ENCODE peak calls at places on chromosomes 3 and 15, in four cellular contexts. One of them, this sample, is unnamed.

GRCh38 chr3:127624074-127624473 is 4.9 kb upstream of the PODXL2 start:
- DNase-seq in bronchial epithelial cell: no peak
- DNase-seq in choroid plexus epithelial cell: no peak
- DNase-seq in cardiac muscle cell: no peak
- DNase-seq in this sample: no peak

GRCh38 chr15:98654790-98655360 is 6.5 kb downstream of the IGF1R start:
- DNase-seq in cardiac muscle cell: no peak
- DNase-seq in bronchial epithelial cell: no peak
- DNase-seq in choroid plexus epithelial cell: no peak
- DNase-seq in this sample: no peak

GRCh38 chr3:70120360-70120966 is 120.9 kb downstream of the SAMMSON start:
- DNase-seq in choroid plexus epithelial cell: peak
- DNase-seq in bronchial epithelial cell: peak
- DNase-seq in cardiac muscle cell: peak
- DNase-seq in this sample: peak

GRCh38 chr15:79539426-79539825 is 107.3 kb downstream of the MINAR1 start:
- DNase-seq in choroid plexus epithelial cell: no peak
- DNase-seq in bronchial epithelial cell: peak
- DNase-seq in cardiac muscle cell: no peak
- DNase-seq in this sample: no peak

GRCh38 chr15:55256281-55257013 is 33.2 kb downstream of the RAB27A start:
- DNase-seq in bronchial epithelial cell: peak
- DNase-seq in choroid plexus epithelial cell: peak
- DNase-seq in cardiac muscle cell: no peak
- DNase-seq in this sample: no peak

GRCh38 chr3:192444791-192445106 is 282.6 kb downstream of the FGF12 start:
- DNase-seq in choroid plexus epithelial cell: no peak
- DNase-seq in cardiac muscle cell: no peak
- DNase-seq in bronchial epithelial cell: no peak
- DNase-seq in this sample: no peak

GRCh38 chr15:85706779-85707518 is 87.8 kb downstream of the KLHL25 start:
- DNase-seq in cardiac muscle cell: peak
- DNase-seq in choroid plexus epithelial cell: peak
- DNase-seq in bronchial epithelial cell: no peak
- DNase-seq in this sample: no peak

GRCh38 chr3:67016522-67017080 is 18.5 kb downstream of the KBTBD8 start:
- DNase-seq in cardiac muscle cell: no peak
- DNase-seq in bronchial epithelial cell: no peak
- DNase-seq in choroid plexus epithelial cell: no peak
- DNase-seq in this sample: no peak

GRCh38 chr3:40827942-40828688 is 303.4 kb downstream of the ZNF621 start:
- DNase-seq in cardiac muscle cell: peak
- DNase-seq in bronchial epithelial cell: peak
- DNase-seq in choroid plexus epithelial cell: peak
- DNase-seq in this sample: no peak

GRCh38 chr3:179670311-179670710 is 17.5 kb downstream of the USP13 start:
- DNase-seq in choroid plexus epithelial cell: no peak
- DNase-seq in bronchial epithelial cell: no peak
- DNase-seq in cardiac muscle cell: no peak
- DNase-seq in this sample: no peak

GRCh38 chr3:188683032-188683491 is 488.7 kb upstream of the TPRG1 start:
- DNase-seq in cardiac muscle cell: peak
- DNase-seq in bronchial epithelial cell: peak
- DNase-seq in choroid plexus epithelial cell: peak
- DNase-seq in this sample: no peak

GRCh38 chr3:47117803-47118364 is 46.0 kb downstream of the SETD2 start:
- DNase-seq in bronchial epithelial cell: no peak
- DNase-seq in cardiac muscle cell: no peak
- DNase-seq in choroid plexus epithelial cell: no peak
- DNase-seq in this sample: no peak

GRCh38 chr3:127524300-127524896 is 66.1 kb downstream of the TPRA1 start:
- DNase-seq in bronchial epithelial cell: no peak
- DNase-seq in cardiac muscle cell: no peak
- DNase-seq in choroid plexus epithelial cell: no peak
- DNase-seq in this sample: no peak

GRCh38 chr3:61936344-61936937 is 375.1 kb downstream of the PTPRG start:
- DNase-seq in bronchial epithelial cell: no peak
- DNase-seq in cardiac muscle cell: peak
- DNase-seq in choroid plexus epithelial cell: peak
- DNase-seq in this sample: peak

GRCh38 chr3:32686713-32687112 is 1.7 kb downstream of the CNOT10 start:
- DNase-seq in bronchial epithelial cell: peak
- DNase-seq in choroid plexus epithelial cell: no peak
- DNase-seq in cardiac muscle cell: no peak
- DNase-seq in this sample: no peak

GRCh38 chr15:31733424-31733823 is 296.9 kb upstream of the CHRNA7 start:
- DNase-seq in cardiac muscle cell: no peak
- DNase-seq in bronchial epithelial cell: no peak
- DNase-seq in choroid plexus epithelial cell: no peak
- DNase-seq in this sample: no peak

GRCh38 chr3:82274897-82275296 is 513.5 kb upstream of the GBE1 start:
- DNase-seq in choroid plexus epithelial cell: no peak
- DNase-seq in cardiac muscle cell: no peak
- DNase-seq in bronchial epithelial cell: no peak
- DNase-seq in this sample: no peak

GRCh38 chr3:179148446-179149238 is 485 bp downstream of the PIK3CA start:
- DNase-seq in cardiac muscle cell: peak
- DNase-seq in bronchial epithelial cell: peak
- DNase-seq in choroid plexus epithelial cell: peak
- DNase-seq in this sample: peak

GRCh38 chr3:71962561-71963240 is 177.8 kb upstream of the PROK2 start:
- DNase-seq in bronchial epithelial cell: peak
- DNase-seq in cardiac muscle cell: no peak
- DNase-seq in choroid plexus epithelial cell: no peak
- DNase-seq in this sample: no peak

GRCh38 chr3:181757694-181758306 is 46.1 kb downstream of the SOX2 start:
- DNase-seq in choroid plexus epithelial cell: no peak
- DNase-seq in bronchial epithelial cell: no peak
- DNase-seq in cardiac muscle cell: no peak
- DNase-seq in this sample: no peak

GRCh38 chr3:162139841-162140240 is 643.2 kb downstream of the OTOL1 start:
- DNase-seq in cardiac muscle cell: no peak
- DNase-seq in choroid plexus epithelial cell: no peak
- DNase-seq in bronchial epithelial cell: no peak
- DNase-seq in this sample: no peak

GRCh38 chr3:167941234-167941995 is 154.3 kb downstream of the GOLIM4 start:
- DNase-seq in bronchial epithelial cell: peak
- DNase-seq in choroid plexus epithelial cell: peak
- DNase-seq in cardiac muscle cell: peak
- DNase-seq in this sample: no peak

GRCh38 chr3:42502429-42503250 is at the start of gene VIPR1:
- DNase-seq in choroid plexus epithelial cell: peak
- DNase-seq in cardiac muscle cell: peak
- DNase-seq in bronchial epithelial cell: peak
- DNase-seq in this sample: peak

GRCh38 chr15:95988574-95988887 is 342.0 kb upstream of the NR2F2 start:
- DNase-seq in cardiac muscle cell: peak
- DNase-seq in choroid plexus epithelial cell: peak
- DNase-seq in bronchial epithelial cell: no peak
- DNase-seq in this sample: no peak

GRCh38 chr3:44400771-44401170 is 62.2 kb downstream of the TCAIM start:
- DNase-seq in choroid plexus epithelial cell: no peak
- DNase-seq in bronchial epithelial cell: no peak
- DNase-seq in cardiac muscle cell: no peak
- DNase-seq in this sample: no peak

GRCh38 chr3:71088742-71089141 is 494.8 kb downstream of the FOXP1 start:
- DNase-seq in cardiac muscle cell: no peak
- DNase-seq in choroid plexus epithelial cell: no peak
- DNase-seq in bronchial epithelial cell: no peak
- DNase-seq in this sample: no peak

GRCh38 chr15:35963316-35963715 is 417.4 kb upstream of the DPH6 start:
- DNase-seq in bronchial epithelial cell: peak
- DNase-seq in choroid plexus epithelial cell: no peak
- DNase-seq in cardiac muscle cell: peak
- DNase-seq in this sample: no peak

GRCh38 chr15:61075741-61076140 is 153.4 kb downstream of the RORA start:
- DNase-seq in bronchial epithelial cell: no peak
- DNase-seq in cardiac muscle cell: no peak
- DNase-seq in choroid plexus epithelial cell: no peak
- DNase-seq in this sample: no peak

GRCh38 chr15:90895571-90896117 is 7.5 kb upstream of the MAN2A2 start:
- DNase-seq in choroid plexus epithelial cell: peak
- DNase-seq in cardiac muscle cell: no peak
- DNase-seq in bronchial epithelial cell: no peak
- DNase-seq in this sample: peak

GRCh38 chr3:53776494-53777101 is 69.6 kb downstream of the CHDH start:
- DNase-seq in cardiac muscle cell: peak
- DNase-seq in bronchial epithelial cell: peak
- DNase-seq in choroid plexus epithelial cell: no peak
- DNase-seq in this sample: no peak

GRCh38 chr3:50436063-50436674 is 67.3 kb downstream of the CACNA2D2 start:
- DNase-seq in bronchial epithelial cell: peak
- DNase-seq in choroid plexus epithelial cell: peak
- DNase-seq in cardiac muscle cell: peak
- DNase-seq in this sample: peak

GRCh38 chr3:98531622-98532274 is at the start of gene GPR15:
- DNase-seq in cardiac muscle cell: no peak
- DNase-seq in bronchial epithelial cell: no peak
- DNase-seq in choroid plexus epithelial cell: no peak
- DNase-seq in this sample: no peak

This sample was measured in HEK293T.